ENCODE peak calls at places on chromosomes 2 and 18, in eight cellular contexts. M is PC-9, W is HFFc6, B is OCI-LY7, R is HS-27A, G is left cardiac atrium, Q is small intestine, U is aorta. J is an unnamed sample.

GRCh38 chr2:85435986-85436835 is 17.7 kb downstream of the SH2D6 start:
- DNase-seq in U (no peak), G (no peak), R (no peak), M (no peak), Q (no peak), B (no peak), W (no peak), J (no peak)

GRCh38 chr2:227608469-227609338 is 5.9 kb downstream of the SCYGR3 start:
- DNase-seq in M (no peak), W (no peak), R (no peak), G (no peak), U (no peak), B (no peak), Q (peak), J (no peak)

GRCh38 chr2:212956665-212957064 is 194.7 kb downstream of the IKZF2 start:
- DNase-seq in R (no peak), U (no peak), B (no peak), W (no peak), M (peak), G (no peak), Q (no peak), J (no peak)

GRCh38 chr2:168037772-168038171 is 209.6 kb downstream of the STK39 start:
- DNase-seq in G (no peak), M (no peak), B (no peak), R (no peak), W (peak), U (no peak), Q (no peak), J (no peak)

GRCh38 chr2:210199186-210199765 is 26.0 kb downstream of the ACADL start:
- DNase-seq in W (peak), R (no peak), G (no peak), U (no peak), B (peak), Q (peak), M (no peak), J (no peak)

GRCh38 chr2:179460530-179460929 is 195.9 kb upstream of the SESTD1 start:
- DNase-seq in M (peak), B (no peak), U (no peak), R (peak), W (peak), G (no peak), Q (no peak), J (no peak)

GRCh38 chr2:84302513-84303412 is 156.3 kb downstream of the SUCLG1 start:
- DNase-seq in R (peak), U (no peak), B (peak), G (no peak), M (peak), W (peak), Q (peak), J (no peak)

GRCh38 chr2:38528008-38528442 is 74.7 kb downstream of the HNRNPLL start:
- DNase-seq in W (peak), Q (no peak), R (peak), B (peak), M (peak), U (peak), G (peak), J (peak)

GRCh38 chr18:79881695-79882094 is 69.8 kb downstream of the SLC66A2 start:
- DNase-seq in Q (no peak), G (no peak), W (no peak), U (peak), M (no peak), B (no peak), R (no peak), J (no peak)

GRCh38 chr18:78561757-78562445 is 417.7 kb upstream of the SALL3 start:
- DNase-seq in R (no peak), M (no peak), Q (no peak), W (no peak), U (peak), B (no peak), G (no peak), J (no peak)

GRCh38 chr2:8171608-8172007 is 510.2 kb upstream of the ID2 start:
- DNase-seq in U (no peak), B (no peak), G (no peak), Q (no peak), M (no peak), W (no peak), R (no peak), J (no peak)

GRCh38 chr2:37143986-37144385 is 12.8 kb downstream of the EIF2AK2 start:
- DNase-seq in Q (no peak), M (no peak), G (no peak), W (peak), U (no peak), R (no peak), B (no peak), J (no peak)

GRCh38 chr2:219870023-219870422 is 242.6 kb downstream of the SLC4A3 start:
- DNase-seq in M (no peak), B (no peak), U (no peak), R (no peak), G (no peak), Q (no peak), W (no peak), J (no peak)

GRCh38 chr18:28036481-28036880 is 140.4 kb downstream of the CDH2 start:
- DNase-seq in M (no peak), B (no peak), U (no peak), R (no peak), Q (no peak), W (no peak), G (no peak), J (no peak)

GRCh38 chr2:204289066-204289465 is 256.2 kb upstream of the PARD3B start:
- DNase-seq in M (no peak), W (no peak), G (no peak), R (no peak), U (no peak), B (no peak), Q (no peak), J (no peak)

GRCh38 chr18:62741584-62741983 is 26.2 kb downstream of the PHLPP1 start:
- DNase-seq in W (no peak), U (no peak), M (no peak), R (no peak), Q (no peak), B (no peak), G (no peak), J (no peak)

GRCh38 chr2:70828914-70829824 is 6.4 kb downstream of the CD207 start:
- DNase-seq in G (peak), W (peak), B (peak), M (no peak), Q (no peak), U (no peak), R (no peak), J (peak)

GRCh38 chr18:10215444-10215843 is 239.0 kb upstream of the APCDD1 start:
- DNase-seq in G (no peak), U (no peak), B (no peak), W (no peak), M (no peak), Q (no peak), R (no peak), J (no peak)

GRCh38 chr18:63410792-63411191 is 11.5 kb downstream of the VPS4B start:
- DNase-seq in U (no peak), R (no peak), B (no peak), W (peak), G (no peak), M (no peak), Q (peak), J (no peak)

GRCh38 chr2:222250313-222250712 is 48.5 kb downstream of the PAX3 start:
- DNase-seq in W (no peak), M (no peak), B (no peak), Q (no peak), R (no peak), G (no peak), U (no peak), J (no peak)

GRCh38 chr18:78818495-78818894 is 161.1 kb upstream of the SALL3 start:
- DNase-seq in U (no peak), Q (no peak), R (no peak), G (no peak), W (no peak), B (no peak), M (no peak), J (no peak)

GRCh38 chr2:46096272-46096671 is 200.9 kb upstream of the EPAS1 start:
- DNase-seq in U (no peak), M (no peak), G (no peak), W (peak), Q (no peak), B (no peak), R (no peak), J (no peak)

GRCh38 chr2:60053791-60054190 is 499.7 kb downstream of the BCL11A start:
- DNase-seq in M (no peak), W (no peak), G (no peak), U (no peak), Q (peak), R (no peak), B (no peak), J (no peak)

GRCh38 chr2:54909006-54909405 is 141.2 kb downstream of the RTN4 start:
- DNase-seq in R (no peak), M (no peak), U (no peak), G (no peak), W (peak), B (no peak), Q (no peak), J (no peak)

GRCh38 chr2:44777542-44777941 is 164.0 kb upstream of the SIX3 start:
- DNase-seq in W (no peak), G (no peak), U (no peak), R (no peak), Q (peak), M (peak), B (no peak), J (no peak)

GRCh38 chr2:8103085-8103708 is 578.7 kb upstream of the ID2 start:
- DNase-seq in Q (peak), U (no peak), W (peak), G (no peak), B (no peak), M (no peak), R (no peak), J (no peak)

GRCh38 chr2:240964221-240964853 is 34.1 kb upstream of the SNED1 start:
- DNase-seq in G (no peak), U (peak), Q (no peak), W (no peak), B (no peak), R (no peak), M (no peak), J (peak)

GRCh38 chr2:136310005-136310495 is 192.1 kb upstream of the CXCR4 start:
- DNase-seq in M (no peak), R (no peak), W (no peak), G (no peak), Q (no peak), U (no peak), B (no peak), J (no peak)

GRCh38 chr2:171893196-171893823 is 734 bp downstream of the SLC25A12 start:
- DNase-seq in Q (peak), G (no peak), M (no peak), U (no peak), R (no peak), W (no peak), B (peak), J (no peak)

GRCh38 chr18:49934457-49934856 is 121.1 kb upstream of the ACAA2 start:
- DNase-seq in Q (no peak), R (no peak), M (no peak), W (no peak), B (no peak), U (no peak), G (no peak), J (no peak)

GRCh38 chr2:191610749-191611148 is 67.2 kb upstream of the NABP1 start:
- DNase-seq in Q (no peak), M (no peak), U (no peak), G (no peak), W (no peak), B (no peak), R (no peak), J (no peak)

GRCh38 chr2:33272001-33272400 is 204.4 kb upstream of the RASGRP3 start:
- DNase-seq in G (no peak), W (no peak), U (no peak), Q (no peak), B (peak), R (no peak), M (no peak), J (no peak)

GRCh38 chr2:39772086-39772811 is 6.8 kb downstream of the THUMPD2 start:
- DNase-seq in B (no peak), W (peak), G (no peak), Q (no peak), R (peak), U (no peak), M (no peak), J (no peak)

GRCh38 chr2:224520064-224520463 is 65.1 kb downstream of the CUL3 start:
- DNase-seq in W (peak), B (peak), G (no peak), U (no peak), Q (no peak), M (no peak), R (no peak), J (no peak)

GRCh38 chr2:29765711-29766110 is 155.7 kb downstream of the ALK start:
- DNase-seq in M (no peak), B (no peak), Q (no peak), G (no peak), U (no peak), W (no peak), R (no peak), J (no peak)

GRCh38 chr2:159285929-159286708 is at the start of gene WDSUB1:
- DNase-seq in R (no peak), W (peak), M (peak), Q (peak), U (peak), G (peak), B (no peak), J (peak)

GRCh38 chr18:73613706-73614340 is 533.8 kb downstream of the FBXO15 start:
- DNase-seq in B (no peak), U (no peak), G (no peak), Q (no peak), W (no peak), R (no peak), M (no peak), J (no peak)

GRCh38 chr2:429142-429541 is 141.3 kb upstream of the ALKAL2 start:
- DNase-seq in W (no peak), Q (no peak), B (no peak), M (no peak), U (no peak), R (no peak), G (no peak), J (no peak)

GRCh38 chr2:112831956-112832567 is 4.5 kb downstream of the IL1B start:
- DNase-seq in R (no peak), G (no peak), Q (no peak), U (no peak), W (no peak), M (no peak), B (no peak), J (no peak)

GRCh38 chr18:3051718-3052410 is 38.9 kb upstream of the LPIN2 start:
- DNase-seq in G (no peak), R (no peak), U (no peak), Q (peak), W (no peak), B (no peak), M (peak), J (no peak)

J was measured in left ventricle myocardium inferior.